ENCODE peak calls at places on chromosomes 2 and 18, in four cellular contexts. One of them, this sample, is unnamed.

GRCh38 chr2:172089633-172090032 is 4.3 kb downstream of the DLX1 start:
- DNase-seq in GM12878: no peak
- DNase-seq in A549: no peak
- DNase-seq in K562: no peak
- DNase-seq in this sample: no peak

GRCh38 chr2:38552259-38552658 is 50.5 kb downstream of the HNRNPLL start:
- DNase-seq in K562: no peak
- DNase-seq in A549: no peak
- DNase-seq in GM12878: no peak
- DNase-seq in this sample: no peak

GRCh38 chr2:203327582-203327917 is 644 bp upstream of the ABI2 start:
- DNase-seq in A549: no peak
- DNase-seq in GM12878: no peak
- DNase-seq in K562: peak
- DNase-seq in this sample: no peak

GRCh38 chr2:62938126-62938525 is 112.5 kb upstream of the OTX1 start:
- DNase-seq in A549: no peak
- DNase-seq in GM12878: no peak
- DNase-seq in K562: no peak
- DNase-seq in this sample: no peak

GRCh38 chr2:236114959-236115358 is 53.2 kb downstream of the GBX2 start:
- DNase-seq in A549: no peak
- DNase-seq in K562: no peak
- DNase-seq in GM12878: no peak
- DNase-seq in this sample: no peak

GRCh38 chr2:230899287-230899686 is 25.8 kb downstream of the GPR55 start:
- DNase-seq in K562: no peak
- DNase-seq in GM12878: no peak
- DNase-seq in A549: no peak
- DNase-seq in this sample: no peak

GRCh38 chr2:157692768-157693167 is 64.1 kb upstream of the ACVR1C start:
- DNase-seq in K562: no peak
- DNase-seq in A549: no peak
- DNase-seq in GM12878: no peak
- DNase-seq in this sample: no peak

GRCh38 chr2:190943706-190944105 is 63.1 kb downstream of the GLS start:
- DNase-seq in K562: no peak
- DNase-seq in A549: no peak
- DNase-seq in GM12878: no peak
- DNase-seq in this sample: no peak

GRCh38 chr2:70325875-70326274 is 24.0 kb upstream of the FAM136A start:
- DNase-seq in A549: no peak
- DNase-seq in GM12878: no peak
- DNase-seq in K562: no peak
- DNase-seq in this sample: no peak

GRCh38 chr2:168738057-168738456 is 64.4 kb upstream of the NOSTRIN start:
- DNase-seq in A549: no peak
- DNase-seq in K562: no peak
- DNase-seq in GM12878: no peak
- DNase-seq in this sample: no peak

DNA sequence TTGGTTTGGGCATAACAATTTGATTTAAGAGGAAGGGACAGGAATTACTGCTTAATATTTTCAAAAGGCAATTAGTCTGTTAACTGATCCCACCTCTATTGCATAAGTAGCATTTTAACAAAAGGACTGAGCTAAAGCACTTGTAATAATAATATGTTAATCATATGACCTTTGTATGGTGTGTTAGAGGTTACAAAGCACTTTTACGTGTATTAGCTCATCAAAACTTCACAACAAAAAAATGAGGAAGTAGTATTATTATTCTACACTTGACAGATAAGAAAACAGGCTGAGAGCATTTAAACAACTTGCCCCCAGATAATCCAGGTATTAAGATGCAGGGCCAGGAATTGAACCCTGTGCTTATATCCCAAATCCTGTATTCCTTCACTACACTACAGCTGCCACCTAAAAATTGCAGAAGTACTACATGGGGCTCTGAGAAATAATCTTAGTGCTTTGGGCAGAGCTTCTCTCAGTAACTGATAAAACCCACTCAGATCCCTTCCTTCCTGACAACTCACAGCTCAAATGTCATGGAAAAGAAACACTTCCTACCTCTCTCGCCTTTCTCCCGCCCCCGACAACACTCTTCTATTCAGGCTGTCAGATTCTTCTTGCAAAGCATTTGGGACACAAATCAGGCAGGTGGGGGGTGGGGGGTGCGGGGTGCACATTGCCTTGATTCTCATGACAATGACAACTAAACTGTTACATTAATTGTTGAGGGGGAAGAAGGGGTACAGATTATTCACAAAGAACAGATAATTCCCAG is 20.8 kb upstream of the KCTD1 start:
- DNase-seq in GM12878: no peak
- DNase-seq in A549: no peak
- DNase-seq in K562: no peak
- DNase-seq in this sample: no peak
- TF ChIP-seq EP300 in GM12878: no peak
- TF ChIP-seq EP300 in A549: no peak
- TF ChIP-seq EP300 in K562: no peak
- TF ChIP-seq EP300 in this sample: no peak

DNA sequence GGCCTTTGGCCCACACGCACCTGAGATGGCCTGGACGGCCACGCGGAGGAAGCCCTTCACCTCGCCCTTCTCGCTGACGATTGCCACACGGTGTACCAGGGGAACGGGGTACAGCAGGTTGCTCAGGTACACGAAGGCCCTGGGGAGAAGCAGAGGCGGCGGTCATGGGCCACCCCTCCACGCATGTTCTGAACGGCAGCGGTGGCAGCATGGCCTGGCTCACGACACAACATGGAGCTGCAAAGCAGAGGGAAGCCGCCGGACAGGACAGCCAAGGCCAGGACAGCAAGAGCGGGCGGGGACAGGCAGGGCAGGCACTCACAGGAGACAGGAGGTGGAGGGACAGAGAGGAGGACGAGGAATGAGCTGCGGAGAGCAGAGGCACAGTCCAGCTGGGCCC is 58.7 kb downstream of the AQP12A start:
- DNase-seq in GM12878: no peak
- DNase-seq in K562: no peak
- DNase-seq in A549: no peak
- DNase-seq in this sample: no peak
- TF ChIP-seq MYC in GM12878: no peak
- TF ChIP-seq MYC in K562: no peak
- TF ChIP-seq MYC in A549: no peak
- TF ChIP-seq MYC in this sample: no peak

GRCh38 chr2:238439912-238440311 is 13.2 kb downstream of the ASB1 start:
- DNase-seq in K562: no peak
- DNase-seq in GM12878: no peak
- DNase-seq in A549: no peak
- DNase-seq in this sample: no peak

GRCh38 chr2:238440331-238440730 is 13.6 kb downstream of the ASB1 start:
- DNase-seq in A549: no peak
- DNase-seq in GM12878: no peak
- DNase-seq in K562: no peak
- DNase-seq in this sample: no peak

GRCh38 chr2:238439093-238439849 is 12.5 kb downstream of the ASB1 start:
- DNase-seq in GM12878: no peak
- DNase-seq in K562: no peak
- DNase-seq in A549: peak
- DNase-seq in this sample: no peak

GRCh38 chr2:238440767-238441166 is 14.0 kb downstream of the ASB1 start:
- DNase-seq in K562: no peak
- DNase-seq in GM12878: no peak
- DNase-seq in A549: no peak
- DNase-seq in this sample: no peak

GRCh38 chr2:238441262-238442114 is 14.8 kb downstream of the ASB1 start:
- DNase-seq in A549: no peak
- DNase-seq in GM12878: no peak
- DNase-seq in K562: no peak
- DNase-seq in this sample: peak
- TF ChIP-seq EP300 in A549: no peak
- TF ChIP-seq EP300 in GM12878: no peak
- TF ChIP-seq EP300 in K562: no peak
- TF ChIP-seq EP300 in this sample: peak

GRCh38 chr18:3827236-3827635 is 377.3 kb downstream of the TGIF1 start:
- DNase-seq in A549: no peak
- DNase-seq in GM12878: no peak
- DNase-seq in K562: no peak
- DNase-seq in this sample: no peak

GRCh38 chr18:3826021-3826420 is 376.0 kb downstream of the TGIF1 start:
- DNase-seq in GM12878: no peak
- DNase-seq in A549: no peak
- DNase-seq in K562: no peak
- DNase-seq in this sample: no peak

GRCh38 chr18:3821524-3821923 is 371.6 kb downstream of the TGIF1 start:
- DNase-seq in A549: peak
- DNase-seq in K562: no peak
- DNase-seq in GM12878: no peak
- DNase-seq in this sample: no peak

GRCh38 chr18:3823073-3823472 is 373.1 kb downstream of the TGIF1 start:
- DNase-seq in A549: no peak
- DNase-seq in GM12878: no peak
- DNase-seq in K562: no peak
- DNase-seq in this sample: no peak

GRCh38 chr18:3824101-3824500 is 374.1 kb downstream of the TGIF1 start:
- DNase-seq in K562: no peak
- DNase-seq in A549: no peak
- DNase-seq in GM12878: no peak
- DNase-seq in this sample: no peak
- TF ChIP-seq MYC in K562: no peak
- TF ChIP-seq MYC in A549: no peak
- TF ChIP-seq MYC in GM12878: no peak
- TF ChIP-seq MYC in this sample: no peak

GRCh38 chr2:85255813-85256581 is 71.8 kb downstream of the TGOLN2 start:
- DNase-seq in K562: no peak
- DNase-seq in A549: no peak
- DNase-seq in GM12878: no peak
- DNase-seq in this sample: peak
- TF ChIP-seq EP300 in K562: no peak
- TF ChIP-seq EP300 in A549: no peak
- TF ChIP-seq EP300 in GM12878: no peak
- TF ChIP-seq EP300 in this sample: no peak

GRCh38 chr2:195659114-195659513 is 2.1 kb downstream of the SLC39A10 start:
- DNase-seq in A549: peak
- DNase-seq in K562: no peak
- DNase-seq in GM12878: no peak
- DNase-seq in this sample: no peak
- TF ChIP-seq MYC in A549: no peak
- TF ChIP-seq MYC in K562: no peak
- TF ChIP-seq MYC in GM12878: no peak
- TF ChIP-seq MYC in this sample: no peak

This sample was measured in HepG2.